ENCODE peak calls at places on chromosomes 4 and X, in seven cellular contexts. One of them, this sample, is unnamed.

GRCh38 chr4:55186700-55187099 is 61.3 kb upstream of the KDR start:
- DNase-seq in heart left ventricle: no peak
- DNase-seq in uterus: no peak
- DNase-seq in stomach: no peak
- DNase-seq in endothelial cell of umbilical vein: peak; percentile 83
- DNase-seq in breast epithelium: no peak
- DNase-seq in body of pancreas: no peak
- DNase-seq in this sample: no peak

GRCh38 chr4:84498203-84499026 is 677 bp downstream of the NKX6-1 start:
- DNase-seq in heart left ventricle: no peak
- DNase-seq in uterus: peak; percentile 22
- DNase-seq in stomach: no peak
- DNase-seq in endothelial cell of umbilical vein: peak; percentile 13
- DNase-seq in breast epithelium: no peak
- DNase-seq in body of pancreas: peak; percentile 34
- DNase-seq in this sample: no peak

GRCh38 chrX:56788717-56789122 is 59.7 kb downstream of the NBDY start:
- DNase-seq in heart left ventricle: no peak
- DNase-seq in uterus: peak; percentile 81
- DNase-seq in stomach: peak; percentile 58
- DNase-seq in endothelial cell of umbilical vein: no peak
- DNase-seq in breast epithelium: no peak
- DNase-seq in body of pancreas: peak; percentile 34
- DNase-seq in this sample: no peak

GRCh38 chr4:91840359-91840758 is 463.4 kb upstream of the GRID2 start:
- DNase-seq in heart left ventricle: no peak
- DNase-seq in uterus: no peak
- DNase-seq in stomach: no peak
- DNase-seq in endothelial cell of umbilical vein: no peak
- DNase-seq in breast epithelium: no peak
- DNase-seq in body of pancreas: no peak
- DNase-seq in this sample: no peak

GRCh38 chr4:15331930-15332329 is 95.9 kb upstream of the C1QTNF7 start:
- DNase-seq in heart left ventricle: no peak
- DNase-seq in uterus: no peak
- DNase-seq in stomach: no peak
- DNase-seq in endothelial cell of umbilical vein: no peak
- DNase-seq in breast epithelium: no peak
- DNase-seq in body of pancreas: no peak
- DNase-seq in this sample: no peak

GRCh38 chrX:156001667-156002021 is 4.1 kb downstream of the IL9R start:
- DNase-seq in heart left ventricle: no peak
- DNase-seq in uterus: no peak
- DNase-seq in stomach: no peak
- DNase-seq in endothelial cell of umbilical vein: no peak
- DNase-seq in breast epithelium: no peak
- DNase-seq in body of pancreas: no peak
- DNase-seq in this sample: no peak

GRCh38 chrX:110491846-110492620 is 133.4 kb downstream of the RTL9 start:
- DNase-seq in heart left ventricle: no peak
- DNase-seq in uterus: no peak
- DNase-seq in stomach: no peak
- DNase-seq in endothelial cell of umbilical vein: no peak
- DNase-seq in breast epithelium: no peak
- DNase-seq in body of pancreas: no peak
- DNase-seq in this sample: no peak

GRCh38 chr4:108013332-108013731 is 23.6 kb downstream of the HADH start:
- DNase-seq in heart left ventricle: no peak
- DNase-seq in uterus: no peak
- DNase-seq in stomach: no peak
- DNase-seq in endothelial cell of umbilical vein: no peak
- DNase-seq in breast epithelium: no peak
- DNase-seq in body of pancreas: no peak
- DNase-seq in this sample: no peak

GRCh38 chrX:8139713-8140112 is 31.4 kb downstream of the VCX2 start:
- DNase-seq in heart left ventricle: no peak
- DNase-seq in uterus: no peak
- DNase-seq in stomach: no peak
- DNase-seq in endothelial cell of umbilical vein: no peak
- DNase-seq in breast epithelium: no peak
- DNase-seq in body of pancreas: no peak
- DNase-seq in this sample: no peak

DNA sequence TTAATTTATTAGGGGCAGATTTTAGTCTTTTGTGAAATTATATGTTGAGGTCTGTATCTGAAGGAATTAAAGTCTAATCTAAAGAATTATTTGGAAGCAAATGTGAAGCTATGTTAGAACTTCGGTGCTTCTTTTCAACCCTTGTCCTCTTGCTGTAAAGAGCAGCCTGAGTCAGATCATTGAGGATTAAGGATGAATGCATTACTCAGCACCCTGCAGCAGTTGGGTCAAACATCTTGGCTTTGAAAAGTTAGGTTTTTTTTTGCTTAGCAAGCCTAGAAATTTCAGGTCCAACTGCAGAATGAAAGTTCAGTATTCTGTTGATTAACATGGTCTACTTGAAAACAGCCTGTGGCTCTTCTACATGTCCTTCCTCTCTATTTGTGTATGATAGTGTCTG is 57.6 kb downstream of the SLC4A4 start:
- DNase-seq in heart left ventricle: no peak
- DNase-seq in uterus: no peak
- DNase-seq in stomach: no peak
- DNase-seq in endothelial cell of umbilical vein: no peak
- DNase-seq in breast epithelium: no peak
- DNase-seq in body of pancreas: no peak
- DNase-seq in this sample: no peak
- H3K36me3 ChIP-seq in heart left ventricle: no peaks in the 10 kb centered on the region
- H3K36me3 ChIP-seq in uterus: no peaks in the 10 kb centered on the region
- H3K36me3 ChIP-seq in stomach: no peaks in the 10 kb centered on the region
- H3K36me3 ChIP-seq in endothelial cell of umbilical vein: no peaks in the 10 kb centered on the region
- H3K36me3 ChIP-seq in breast epithelium: no peaks in the 10 kb centered on the region
- H3K36me3 ChIP-seq in body of pancreas: no peaks in the 10 kb centered on the region
- H3K36me3 ChIP-seq in this sample: no peaks in the 10 kb centered on the region

DNA sequence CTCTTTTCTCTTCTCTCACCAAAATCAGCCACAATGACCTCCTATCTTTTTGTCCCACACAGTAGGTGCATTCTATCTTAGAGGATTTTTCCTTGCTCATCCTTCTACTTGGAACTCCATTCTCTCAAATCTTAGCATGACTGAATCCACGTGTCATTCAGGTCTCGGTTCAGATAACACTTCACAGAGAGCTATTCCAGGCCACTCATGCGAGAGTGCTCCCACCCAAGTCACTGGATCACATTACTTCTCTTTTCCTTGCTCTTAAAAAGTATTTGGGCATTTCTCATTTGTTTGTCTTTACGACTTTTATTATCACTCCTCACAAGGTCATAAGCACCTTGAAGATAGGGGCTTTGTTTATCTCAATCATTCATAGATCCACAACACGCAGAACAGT is 647.5 kb upstream of the TENM3 start:
- DNase-seq in heart left ventricle: no peak
- DNase-seq in uterus: no peak
- DNase-seq in stomach: no peak
- DNase-seq in endothelial cell of umbilical vein: no peak
- DNase-seq in breast epithelium: no peak
- DNase-seq in body of pancreas: no peak
- DNase-seq in this sample: no peak
- H3K27ac ChIP-seq in heart left ventricle: no peak overlapping the region
- H3K27ac ChIP-seq in uterus: no peak overlapping the region
- H3K27ac ChIP-seq in stomach: no peak overlapping the region
- H3K27ac ChIP-seq in endothelial cell of umbilical vein: no peak overlapping the region
- H3K27ac ChIP-seq in breast epithelium: no peak overlapping the region
- H3K27ac ChIP-seq in body of pancreas: no peak overlapping the region
- H3K27ac ChIP-seq in this sample: no peak overlapping the region

GRCh38 chrX:11756354-11757318 is 1.4 kb upstream of the MSL3 start:
- DNase-seq in heart left ventricle: no peak
- DNase-seq in uterus: no peak
- DNase-seq in stomach: no peak
- DNase-seq in endothelial cell of umbilical vein: no peak
- DNase-seq in breast epithelium: no peak
- DNase-seq in body of pancreas: no peak
- DNase-seq in this sample: no peak

GRCh38 chrX:11757397-11757728 is 674 bp upstream of the MSL3 start:
- DNase-seq in heart left ventricle: no peak
- DNase-seq in uterus: no peak
- DNase-seq in stomach: no peak
- DNase-seq in endothelial cell of umbilical vein: no peak
- DNase-seq in breast epithelium: no peak
- DNase-seq in body of pancreas: no peak
- DNase-seq in this sample: no peak

GRCh38 chrX:11758400-11759171 is 549 bp downstream of the MSL3 start:
- DNase-seq in heart left ventricle: peak; percentile 87
- DNase-seq in uterus: peak; percentile 83
- DNase-seq in stomach: peak; percentile 87
- DNase-seq in endothelial cell of umbilical vein: peak; percentile 78
- DNase-seq in breast epithelium: peak; percentile 53
- DNase-seq in body of pancreas: peak; percentile 89
- DNase-seq in this sample: peak; percentile 78

GRCh38 chrX:11759172-11759460 is 1.1 kb downstream of the MSL3 start:
- DNase-seq in heart left ventricle: no peak
- DNase-seq in uterus: no peak
- DNase-seq in stomach: no peak
- DNase-seq in endothelial cell of umbilical vein: no peak
- DNase-seq in breast epithelium: no peak
- DNase-seq in body of pancreas: no peak
- DNase-seq in this sample: no peak

GRCh38 chrX:11757729-11758399 is at the start of gene MSL3:
- DNase-seq in heart left ventricle: peak; percentile 74
- DNase-seq in uterus: peak; percentile 63
- DNase-seq in stomach: peak; percentile 56
- DNase-seq in endothelial cell of umbilical vein: peak; percentile 71
- DNase-seq in breast epithelium: peak; percentile 19
- DNase-seq in body of pancreas: peak; percentile 52
- DNase-seq in this sample: peak; percentile 66
- TF ChIP-seq POLR2A in heart left ventricle: no peak
- TF ChIP-seq POLR2A in uterus: peak; percentile 57
- TF ChIP-seq POLR2A in stomach: no peak
- TF ChIP-seq POLR2A in endothelial cell of umbilical vein: peak; percentile 36
- TF ChIP-seq POLR2A in breast epithelium: no peak
- TF ChIP-seq POLR2A in body of pancreas: peak; percentile 43
- TF ChIP-seq POLR2A in this sample: peak; percentile 63

GRCh38 chr4:184427687-184428086 is 46.7 kb downstream of the IRF2 start:
- DNase-seq in heart left ventricle: no peak
- DNase-seq in uterus: no peak
- DNase-seq in stomach: no peak
- DNase-seq in endothelial cell of umbilical vein: peak; percentile 28
- DNase-seq in breast epithelium: no peak
- DNase-seq in body of pancreas: no peak
- DNase-seq in this sample: no peak
- H3K36me3 ChIP-seq in heart left ventricle: peaks cover 51% of the 10 kb centered on the region
- H3K36me3 ChIP-seq in uterus: no peaks in the 10 kb centered on the region
- H3K36me3 ChIP-seq in stomach: peaks cover 14% of the 10 kb centered on the region
- H3K36me3 ChIP-seq in endothelial cell of umbilical vein: peaks cover 13% of the 10 kb centered on the region
- H3K36me3 ChIP-seq in breast epithelium: no peaks in the 10 kb centered on the region
- H3K36me3 ChIP-seq in body of pancreas: no peaks in the 10 kb centered on the region
- H3K36me3 ChIP-seq in this sample: peaks cover 29% of the 10 kb centered on the region

GRCh38 chr4:98285676-98286075 is 24.5 kb downstream of the RAP1GDS1 start:
- DNase-seq in heart left ventricle: no peak
- DNase-seq in uterus: no peak
- DNase-seq in stomach: no peak
- DNase-seq in endothelial cell of umbilical vein: no peak
- DNase-seq in breast epithelium: no peak
- DNase-seq in body of pancreas: no peak
- DNase-seq in this sample: no peak
- H3K27ac ChIP-seq in heart left ventricle: no peak overlapping the region
- H3K27ac ChIP-seq in uterus: no peak overlapping the region
- H3K27ac ChIP-seq in stomach: no peak overlapping the region
- H3K27ac ChIP-seq in endothelial cell of umbilical vein: no peak overlapping the region
- H3K27ac ChIP-seq in breast epithelium: no peak overlapping the region
- H3K27ac ChIP-seq in body of pancreas: no peak overlapping the region
- H3K27ac ChIP-seq in this sample: no peak overlapping the region